ENCODE peak calls at places on chromosomes 3 and 15, in eight cellular contexts. O is endodermal cell, W is cardiac muscle cell, D is Peyer's patch, Y is WERI-Rb-1, A is dorsolateral prefrontal cortex, X is heart left ventricle, J is GM20000. L is an unnamed sample.

GRCh38 chr15:63038926-63039673 is 3.4 kb upstream of the TPM1 start:
- DNase-seq in O (no peak), W (no peak), D (no peak), Y (no peak), A (no peak), X (no peak), J (no peak), L (no peak)

GRCh38 chr3:172760406-172760805 is 9.9 kb downstream of the ECT2 start:
- DNase-seq in O (no peak), W (no peak), D (no peak), Y (no peak), A (no peak), X (no peak), J (no peak), L (no peak)

GRCh38 chr15:25674948-25675347 is 188.2 kb downstream of the ATP10A start:
- DNase-seq in O (no peak), W (no peak), D (no peak), Y (no peak), A (no peak), X (no peak), J (no peak), L (no peak)

GRCh38 chr3:191379473-191379872 is 49.1 kb upstream of the UTS2B start:
- DNase-seq in O (no peak), W (no peak), D (peak), Y (no peak), A (no peak), X (no peak), J (no peak), L (no peak)

GRCh38 chr3:99286266-99286845 is 352.0 kb upstream of the COL8A1 start:
- DNase-seq in O (no peak), W (no peak), D (no peak), Y (no peak), A (no peak), X (no peak), J (no peak), L (no peak)

GRCh38 chr3:158792709-158793108 is 9.1 kb upstream of the MFSD1 start:
- DNase-seq in O (no peak), W (no peak), D (no peak), Y (no peak), A (no peak), X (no peak), J (no peak), L (no peak)

GRCh38 chr3:142366434-142366833 is 81.4 kb downstream of the XRN1 start:
- DNase-seq in O (no peak), W (no peak), D (no peak), Y (no peak), A (no peak), X (no peak), J (no peak), L (no peak)

GRCh38 chr3:38541800-38542199 is 45.7 kb downstream of the EXOG start:
- DNase-seq in O (no peak), W (no peak), D (no peak), Y (no peak), A (no peak), X (peak), J (no peak), L (no peak)

GRCh38 chr3:109553573-109554371 is 216.4 kb upstream of the DPPA4 start:
- DNase-seq in O (no peak), W (no peak), D (no peak), Y (no peak), A (no peak), X (no peak), J (no peak), L (no peak)

DNA sequence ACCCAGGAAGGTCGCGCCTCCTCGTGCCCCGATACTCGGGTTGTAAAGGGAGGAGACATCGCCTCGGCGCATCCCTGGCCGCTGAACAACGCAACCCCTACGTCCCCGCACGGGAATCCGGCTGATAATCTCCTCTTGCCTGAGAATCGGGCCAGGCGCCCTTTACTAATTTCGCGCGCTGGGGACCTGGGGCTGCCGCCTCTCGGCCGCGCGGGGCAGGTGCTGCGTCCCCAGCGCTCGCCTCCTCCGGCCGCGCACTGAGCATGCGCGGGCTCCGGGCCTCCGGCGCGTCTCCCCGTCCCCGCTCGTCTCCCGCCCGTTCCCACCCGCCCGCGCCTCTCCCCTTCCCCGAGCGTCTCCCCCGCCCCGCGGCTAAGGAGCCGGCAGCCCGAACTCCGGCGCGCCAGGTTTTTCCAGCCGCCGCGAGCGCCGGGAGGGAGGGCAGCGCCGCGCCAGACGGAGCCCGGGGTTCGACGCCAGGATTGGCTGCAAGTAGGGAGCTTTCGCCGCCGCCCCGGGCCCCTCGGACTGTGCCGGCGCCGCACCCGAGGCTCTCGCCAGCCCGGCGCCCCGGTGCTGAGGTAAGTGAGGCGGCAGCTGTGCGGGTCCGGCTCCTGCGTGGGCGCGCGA is at the start of gene CNTN4:
- DNase-seq in O (peak), W (peak), D (no peak), Y (peak), A (peak), X (peak), J (peak), L (no peak)
- TF ChIP-seq CTCF in O (peak), W (no peak), D (no peak), Y (peak), A (no peak), X (no peak), J (no peak), L (no peak)

GRCh38 chr3:150830094-150830681 is 67.2 kb upstream of the SIAH2 start:
- DNase-seq in O (peak), W (peak), D (no peak), Y (no peak), A (no peak), X (no peak), J (peak), L (no peak)
- TF ChIP-seq CTCF in O (peak), W (no peak), D (no peak), Y (peak), A (no peak), X (no peak), J (no peak), L (no peak)

DNA sequence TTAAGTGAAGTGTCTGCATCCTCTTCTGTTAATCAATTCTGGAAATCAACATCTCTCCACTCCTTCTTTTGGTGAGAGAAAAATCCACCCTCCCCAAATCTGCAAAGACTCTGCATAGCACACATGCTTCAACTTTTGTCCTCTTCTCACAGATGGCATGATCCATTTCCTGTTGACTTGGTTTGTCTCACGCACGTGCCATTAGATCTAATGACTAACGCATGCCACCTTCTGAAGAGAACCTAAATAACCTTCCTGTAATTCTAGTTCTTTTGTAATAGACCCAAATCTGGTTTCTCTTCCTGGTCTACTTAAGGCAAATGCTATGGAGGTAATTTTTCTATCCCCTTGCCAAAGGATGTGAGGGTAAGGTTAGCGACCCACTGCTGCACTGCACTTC is 51.0 kb upstream of the ATOSA start:
- DNase-seq in O (no peak), W (no peak), D (peak), Y (no peak), A (no peak), X (no peak), J (no peak), L (no peak)
- TF ChIP-seq CTCF in O (no peak), W (no peak), D (no peak), Y (no peak), A (no peak), X (no peak), J (no peak), L (no peak)

DNA sequence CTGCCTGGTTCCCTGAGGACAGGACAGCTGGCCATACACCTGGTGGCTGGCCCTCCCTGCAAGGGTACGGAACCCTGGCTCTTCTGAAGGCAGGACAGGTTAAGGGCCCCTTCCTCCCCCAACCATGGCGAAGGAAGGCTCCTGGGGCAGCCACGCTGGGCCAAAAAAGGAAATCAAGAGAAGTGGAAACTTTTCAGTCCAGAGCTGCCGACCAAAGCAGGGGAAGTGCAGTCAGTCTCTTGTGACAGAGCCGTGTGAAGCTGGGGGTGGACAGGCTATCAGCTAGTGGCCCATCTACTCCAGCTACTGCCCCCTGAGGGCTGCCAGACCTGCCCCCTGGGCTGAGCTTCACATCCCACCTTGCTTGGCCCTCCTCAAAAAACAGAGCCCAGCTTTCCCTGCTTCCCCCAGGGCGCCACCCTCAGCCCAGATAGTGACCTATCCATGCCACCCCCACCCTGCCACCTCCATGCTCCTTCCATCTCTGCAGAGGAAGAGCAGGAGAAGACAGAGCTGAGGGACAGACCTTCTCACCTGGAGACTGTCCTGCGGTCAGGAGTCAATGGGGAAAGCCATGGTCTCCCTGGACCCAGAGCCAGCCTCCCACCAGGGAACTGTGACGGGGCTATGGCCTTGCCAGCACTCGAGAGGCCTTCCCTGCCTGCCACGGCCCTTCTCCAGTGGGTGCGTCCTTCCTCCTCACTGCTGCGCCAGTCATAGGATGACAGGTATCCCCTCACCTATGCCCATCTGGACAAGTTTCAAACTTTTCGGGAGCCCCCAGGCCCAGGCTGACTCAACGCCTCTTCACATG is 4.6 kb downstream of the SEMA7A start:
- DNase-seq in O (no peak), W (no peak), D (peak), Y (no peak), A (no peak), X (no peak), J (no peak), L (no peak)
- TF ChIP-seq CTCF in O (no peak), W (no peak), D (no peak), Y (no peak), A (no peak), X (no peak), J (no peak), L (no peak)

DNA sequence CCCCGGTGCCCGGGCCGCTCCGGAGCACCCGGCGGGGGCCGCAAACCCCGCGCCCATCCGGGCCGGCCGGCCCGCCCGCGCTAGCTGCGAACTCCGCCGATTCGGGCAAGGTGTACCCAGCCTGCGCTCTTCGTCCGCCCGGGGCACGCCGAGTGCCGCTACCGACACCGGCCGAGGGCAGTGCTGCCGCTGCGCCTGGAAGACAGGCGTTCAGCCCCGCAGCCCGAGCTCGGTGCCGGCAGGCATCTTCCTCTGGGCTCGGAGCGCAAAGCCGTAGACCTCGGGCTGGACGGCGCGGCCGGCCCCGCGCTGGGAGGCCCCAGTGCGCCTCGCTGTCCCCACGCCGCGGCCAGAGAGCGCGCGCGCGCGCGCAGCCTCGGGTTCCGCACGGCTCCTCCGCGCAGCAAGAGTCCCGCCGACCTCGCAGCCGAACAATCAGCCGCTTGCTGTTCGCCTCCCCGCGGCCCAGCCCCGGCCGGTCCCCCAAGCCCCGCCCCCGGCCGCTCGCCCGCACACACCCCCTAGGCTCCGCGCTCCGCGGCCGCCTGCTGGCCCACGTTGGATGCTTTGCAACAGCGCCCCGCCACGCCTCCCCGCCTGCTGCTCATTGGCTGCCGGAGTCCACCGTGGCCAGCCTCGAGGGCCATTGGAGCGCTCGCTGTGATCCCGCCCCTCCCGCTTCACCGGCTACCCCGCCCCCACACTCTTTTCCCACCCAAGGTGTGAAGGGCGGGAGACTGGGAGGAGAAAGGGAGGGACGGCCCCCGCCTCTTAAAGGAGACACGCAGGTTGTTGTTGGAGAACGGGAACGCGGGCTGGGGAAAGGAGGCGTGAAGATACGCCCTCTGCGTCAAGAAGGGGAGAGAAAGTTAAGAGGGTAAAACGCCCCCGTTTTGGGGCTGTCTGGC is at the start of gene LRIG1:
- DNase-seq in O (peak), W (peak), D (peak), Y (peak), A (peak), X (peak), J (peak), L (peak)
- TF ChIP-seq CTCF in O (peak), W (no peak), D (no peak), Y (peak), A (peak), X (peak), J (no peak), L (peak)

DNA sequence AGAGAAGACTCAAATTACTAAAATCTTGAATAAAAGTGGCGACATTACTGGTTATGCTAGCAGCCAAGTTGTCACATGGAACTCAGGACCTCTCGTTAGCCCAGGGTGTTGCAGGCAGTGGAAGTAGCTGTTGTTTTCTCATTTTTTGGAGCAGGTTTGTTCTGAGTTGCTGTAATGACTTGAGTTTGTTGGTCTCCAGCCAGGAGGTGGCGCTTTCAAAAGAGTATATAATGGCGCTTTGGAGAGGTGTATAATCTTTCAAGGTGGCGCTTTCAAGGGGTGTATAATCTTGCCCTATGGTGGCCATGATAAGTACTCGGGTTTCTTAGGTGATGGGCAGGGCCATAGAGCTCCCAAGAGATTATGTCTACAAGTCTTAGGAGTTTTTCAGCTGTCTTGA is 632.7 kb downstream of the NTRK3 start:
- DNase-seq in O (peak), W (peak), D (no peak), Y (peak), A (no peak), X (no peak), J (no peak), L (no peak)
- TF ChIP-seq CTCF in O (peak), W (peak), D (no peak), Y (peak), A (no peak), X (no peak), J (no peak), L (no peak)